ENCODE peak calls at places on chromosomes 3 and 15, in seven cellular contexts. One of them, this sample, is unnamed.

GRCh38 chr15:57153140-57153539 is 223.2 kb upstream of the CGNL1 start:
- DNase-seq in right atrium auricular region: no peak
- DNase-seq in effector memory CD4-positive, alpha-beta T cell: no peak
- DNase-seq in coronary artery: no peak
- DNase-seq in CD8-positive, alpha-beta memory T cell: no peak
- DNase-seq in testis: no peak
- DNase-seq in sigmoid colon: no peak
- DNase-seq in this sample: no peak

GRCh38 chr3:47065681-47066080 is 86.2 kb downstream of the NBEAL2 start:
- DNase-seq in right atrium auricular region: no peak
- DNase-seq in effector memory CD4-positive, alpha-beta T cell: no peak
- DNase-seq in coronary artery: no peak
- DNase-seq in CD8-positive, alpha-beta memory T cell: no peak
- DNase-seq in testis: no peak
- DNase-seq in sigmoid colon: no peak
- DNase-seq in this sample: no peak

GRCh38 chr3:100155590-100155989 is 41.3 kb upstream of the FILIP1L start:
- DNase-seq in right atrium auricular region: no peak
- DNase-seq in effector memory CD4-positive, alpha-beta T cell: no peak
- DNase-seq in coronary artery: no peak
- DNase-seq in CD8-positive, alpha-beta memory T cell: no peak
- DNase-seq in testis: no peak
- DNase-seq in sigmoid colon: no peak
- DNase-seq in this sample: no peak

GRCh38 chr3:172347895-172348680 is 100.2 kb downstream of the GHSR start:
- DNase-seq in right atrium auricular region: no peak
- DNase-seq in effector memory CD4-positive, alpha-beta T cell: no peak
- DNase-seq in coronary artery: no peak
- DNase-seq in CD8-positive, alpha-beta memory T cell: no peak
- DNase-seq in testis: no peak
- DNase-seq in sigmoid colon: no peak
- DNase-seq in this sample: no peak

GRCh38 chr3:114649331-114649730 is 355.5 kb downstream of the TIGIT start:
- DNase-seq in right atrium auricular region: no peak
- DNase-seq in effector memory CD4-positive, alpha-beta T cell: no peak
- DNase-seq in coronary artery: no peak
- DNase-seq in CD8-positive, alpha-beta memory T cell: no peak
- DNase-seq in testis: no peak
- DNase-seq in sigmoid colon: no peak
- DNase-seq in this sample: no peak

GRCh38 chr15:49045691-49046112 is 544 bp downstream of the SECISBP2L start:
- DNase-seq in right atrium auricular region: no peak
- DNase-seq in effector memory CD4-positive, alpha-beta T cell: no peak
- DNase-seq in coronary artery: no peak
- DNase-seq in CD8-positive, alpha-beta memory T cell: no peak
- DNase-seq in testis: no peak
- DNase-seq in sigmoid colon: no peak
- DNase-seq in this sample: peak; percentile 30

GRCh38 chr15:91465696-91466095 is 365.6 kb downstream of the SV2B start:
- DNase-seq in right atrium auricular region: no peak
- DNase-seq in effector memory CD4-positive, alpha-beta T cell: no peak
- DNase-seq in coronary artery: no peak
- DNase-seq in CD8-positive, alpha-beta memory T cell: no peak
- DNase-seq in testis: no peak
- DNase-seq in sigmoid colon: no peak
- DNase-seq in this sample: no peak

GRCh38 chr3:98784666-98785600 is 21.8 kb downstream of the ST3GAL6 start:
- DNase-seq in right atrium auricular region: no peak
- DNase-seq in effector memory CD4-positive, alpha-beta T cell: no peak
- DNase-seq in coronary artery: no peak
- DNase-seq in CD8-positive, alpha-beta memory T cell: no peak
- DNase-seq in testis: no peak
- DNase-seq in sigmoid colon: no peak
- DNase-seq in this sample: no peak

GRCh38 chr3:74281705-74282104 is 332.8 kb downstream of the CNTN3 start:
- DNase-seq in right atrium auricular region: no peak
- DNase-seq in effector memory CD4-positive, alpha-beta T cell: no peak
- DNase-seq in coronary artery: no peak
- DNase-seq in CD8-positive, alpha-beta memory T cell: no peak
- DNase-seq in testis: no peak
- DNase-seq in sigmoid colon: no peak
- DNase-seq in this sample: no peak

GRCh38 chr3:170826047-170826446 is 43.9 kb downstream of the RPL22L1 start:
- DNase-seq in right atrium auricular region: no peak
- DNase-seq in effector memory CD4-positive, alpha-beta T cell: no peak
- DNase-seq in coronary artery: no peak
- DNase-seq in CD8-positive, alpha-beta memory T cell: no peak
- DNase-seq in testis: no peak
- DNase-seq in sigmoid colon: no peak
- DNase-seq in this sample: no peak

GRCh38 chr3:155323063-155323666 is 29.7 kb upstream of the STRIT1 start:
- DNase-seq in right atrium auricular region: no peak
- DNase-seq in effector memory CD4-positive, alpha-beta T cell: no peak
- DNase-seq in coronary artery: no peak
- DNase-seq in CD8-positive, alpha-beta memory T cell: no peak
- DNase-seq in testis: peak; percentile 78
- DNase-seq in sigmoid colon: no peak
- DNase-seq in this sample: peak; percentile 80

GRCh38 chr3:194091141-194091540 is 44.8 kb upstream of the HES1 start:
- DNase-seq in right atrium auricular region: no peak
- DNase-seq in effector memory CD4-positive, alpha-beta T cell: no peak
- DNase-seq in coronary artery: no peak
- DNase-seq in CD8-positive, alpha-beta memory T cell: no peak
- DNase-seq in testis: no peak
- DNase-seq in sigmoid colon: no peak
- DNase-seq in this sample: no peak

GRCh38 chr3:59733041-59733809 is 683.4 kb upstream of the CFAP20DC start:
- DNase-seq in right atrium auricular region: no peak
- DNase-seq in effector memory CD4-positive, alpha-beta T cell: no peak
- DNase-seq in coronary artery: no peak
- DNase-seq in CD8-positive, alpha-beta memory T cell: no peak
- DNase-seq in testis: no peak
- DNase-seq in sigmoid colon: no peak
- DNase-seq in this sample: peak; percentile 89

GRCh38 chr3:182424006-182424405 is 369.3 kb upstream of the ATP11B start:
- DNase-seq in right atrium auricular region: no peak
- DNase-seq in effector memory CD4-positive, alpha-beta T cell: no peak
- DNase-seq in coronary artery: no peak
- DNase-seq in CD8-positive, alpha-beta memory T cell: no peak
- DNase-seq in testis: no peak
- DNase-seq in sigmoid colon: no peak
- DNase-seq in this sample: no peak

DNA sequence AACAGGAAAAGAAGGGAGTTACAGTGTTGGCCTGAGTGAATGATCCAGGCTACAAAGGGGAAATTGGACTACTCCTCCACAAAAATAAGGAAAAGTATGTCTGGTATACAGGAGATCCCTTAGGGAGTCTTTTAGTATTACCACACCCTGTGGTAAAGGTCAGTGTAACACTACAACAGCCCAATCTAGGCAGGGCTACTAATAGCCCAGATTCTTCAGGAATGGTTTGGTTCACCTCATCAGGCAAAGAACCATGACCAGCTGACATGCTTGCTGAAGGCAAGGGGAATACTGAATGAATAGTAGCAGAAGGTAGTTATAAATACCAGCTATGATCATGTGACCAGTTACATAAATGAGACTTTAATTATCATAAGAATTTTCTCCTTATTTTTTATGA is 372.6 kb upstream of the ATP11B start:
- DNase-seq in right atrium auricular region: no peak
- DNase-seq in effector memory CD4-positive, alpha-beta T cell: no peak
- DNase-seq in coronary artery: no peak
- DNase-seq in CD8-positive, alpha-beta memory T cell: no peak
- DNase-seq in testis: no peak
- DNase-seq in sigmoid colon: no peak
- DNase-seq in this sample: no peak
- H3K4me3 ChIP-seq in right atrium auricular region: no peak overlapping the region
- H3K4me3 ChIP-seq in effector memory CD4-positive, alpha-beta T cell: no peak overlapping the region
- H3K4me3 ChIP-seq in coronary artery: no peak overlapping the region
- H3K4me3 ChIP-seq in CD8-positive, alpha-beta memory T cell: no peak overlapping the region
- H3K4me3 ChIP-seq in testis: no peak overlapping the region
- H3K4me3 ChIP-seq in sigmoid colon: no peak overlapping the region
- H3K4me3 ChIP-seq in this sample: no peak overlapping the region

GRCh38 chr3:32502089-32502943 is at the start of gene CMTM6:
- DNase-seq in right atrium auricular region: peak; percentile 78
- DNase-seq in effector memory CD4-positive, alpha-beta T cell: peak; percentile 65
- DNase-seq in coronary artery: peak; percentile 94
- DNase-seq in CD8-positive, alpha-beta memory T cell: peak; percentile 84
- DNase-seq in testis: peak; percentile 91
- DNase-seq in sigmoid colon: peak; percentile 91
- DNase-seq in this sample: peak; percentile 40

GRCh38 chr3:32501785-32502088 is 915 bp downstream of the CMTM6 start:
- DNase-seq in right atrium auricular region: no peak
- DNase-seq in effector memory CD4-positive, alpha-beta T cell: no peak
- DNase-seq in coronary artery: no peak
- DNase-seq in CD8-positive, alpha-beta memory T cell: no peak
- DNase-seq in testis: no peak
- DNase-seq in sigmoid colon: no peak
- DNase-seq in this sample: no peak

GRCh38 chr3:32502944-32503286 is 263 bp upstream of the CMTM6 start:
- DNase-seq in right atrium auricular region: no peak
- DNase-seq in effector memory CD4-positive, alpha-beta T cell: no peak
- DNase-seq in coronary artery: no peak
- DNase-seq in CD8-positive, alpha-beta memory T cell: no peak
- DNase-seq in testis: no peak
- DNase-seq in sigmoid colon: no peak
- DNase-seq in this sample: no peak

GRCh38 chr3:32500225-32500624 is 2.4 kb downstream of the CMTM6 start:
- DNase-seq in right atrium auricular region: no peak
- DNase-seq in effector memory CD4-positive, alpha-beta T cell: no peak
- DNase-seq in coronary artery: no peak
- DNase-seq in CD8-positive, alpha-beta memory T cell: no peak
- DNase-seq in testis: no peak
- DNase-seq in sigmoid colon: no peak
- DNase-seq in this sample: no peak

DNA sequence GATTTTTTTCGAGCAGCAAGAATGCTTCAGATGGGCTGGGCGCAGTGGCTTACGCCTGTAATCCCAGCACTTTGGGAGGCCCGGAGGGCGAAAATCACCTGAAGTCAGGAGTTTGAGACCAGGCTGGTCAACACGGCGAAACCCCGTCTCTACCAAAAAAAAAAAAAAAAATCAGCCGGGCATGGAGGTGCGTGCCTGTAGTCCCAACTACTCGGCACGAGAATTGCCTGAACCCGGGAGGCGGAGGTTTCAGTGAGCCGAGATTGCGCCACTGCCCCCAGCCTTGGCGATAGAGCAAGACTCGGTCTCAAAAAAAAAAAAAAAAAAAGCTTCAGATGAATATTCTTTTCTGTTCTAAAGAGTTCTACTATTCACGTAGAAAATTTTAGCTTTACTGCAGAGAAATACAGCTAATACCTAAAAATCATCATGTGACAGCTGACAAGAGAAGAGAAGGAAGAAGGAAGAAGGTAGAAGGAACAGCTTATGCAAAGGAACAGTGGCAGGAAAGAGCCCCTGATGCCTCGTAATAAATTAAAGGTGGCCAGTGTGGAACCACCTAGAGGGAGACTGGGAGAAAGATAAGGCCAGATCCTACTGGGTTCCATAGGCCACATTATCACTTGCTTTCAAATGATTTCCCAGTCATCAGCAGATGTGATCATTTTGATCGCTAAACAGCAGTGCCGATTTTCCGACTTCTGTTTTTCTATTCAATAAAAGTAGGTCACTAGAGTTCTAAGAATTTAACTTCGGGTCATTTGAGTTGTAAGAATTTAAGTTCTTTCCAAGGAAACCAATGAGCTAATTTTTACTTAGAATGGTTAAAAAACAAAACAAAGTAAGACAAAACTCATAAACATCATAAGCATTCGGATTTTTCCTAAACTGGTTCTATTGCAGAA is 1.5 kb downstream of the CMTM6 start:
- DNase-seq in right atrium auricular region: no peak
- DNase-seq in effector memory CD4-positive, alpha-beta T cell: no peak
- DNase-seq in coronary artery: no peak
- DNase-seq in CD8-positive, alpha-beta memory T cell: no peak
- DNase-seq in testis: no peak
- DNase-seq in sigmoid colon: no peak
- DNase-seq in this sample: no peak
- H3K4me3 ChIP-seq in right atrium auricular region: peak overlapping the region; percentile 94
- H3K4me3 ChIP-seq in effector memory CD4-positive, alpha-beta T cell: peak overlapping the region; percentile 96
- H3K4me3 ChIP-seq in coronary artery: peak overlapping the region; percentile 96
- H3K4me3 ChIP-seq in CD8-positive, alpha-beta memory T cell: peak overlapping the region; percentile 70
- H3K4me3 ChIP-seq in testis: peak overlapping the region; percentile 95
- H3K4me3 ChIP-seq in sigmoid colon: peak overlapping the region; percentile 98
- H3K4me3 ChIP-seq in this sample: peak overlapping the region; percentile 63

DNA sequence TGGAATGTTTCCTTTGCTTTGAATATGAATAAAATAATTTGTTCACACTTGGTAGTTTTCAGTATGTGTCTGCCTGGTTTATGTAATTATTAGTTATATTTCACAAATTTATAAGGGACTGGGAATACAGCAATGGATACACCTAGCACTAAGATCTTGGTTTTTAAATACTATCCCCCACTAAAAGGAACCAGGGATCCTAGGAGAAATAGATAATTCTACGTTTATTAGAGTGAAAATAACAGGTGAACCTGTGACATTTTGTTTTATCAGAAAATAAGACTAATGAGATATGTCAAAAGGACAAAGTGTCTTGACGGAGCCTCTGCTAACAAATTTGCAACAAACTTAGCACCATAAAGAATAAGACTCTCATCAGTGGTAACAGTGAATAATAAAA is 3.4 kb downstream of the PSMD6 start:
- DNase-seq in right atrium auricular region: no peak
- DNase-seq in effector memory CD4-positive, alpha-beta T cell: no peak
- DNase-seq in coronary artery: no peak
- DNase-seq in CD8-positive, alpha-beta memory T cell: no peak
- DNase-seq in testis: no peak
- DNase-seq in sigmoid colon: no peak
- DNase-seq in this sample: no peak
- H3K4me3 ChIP-seq in right atrium auricular region: no peak overlapping the region
- H3K4me3 ChIP-seq in effector memory CD4-positive, alpha-beta T cell: no peak overlapping the region
- H3K4me3 ChIP-seq in coronary artery: no peak overlapping the region
- H3K4me3 ChIP-seq in CD8-positive, alpha-beta memory T cell: no peak overlapping the region
- H3K4me3 ChIP-seq in testis: no peak overlapping the region
- H3K4me3 ChIP-seq in sigmoid colon: no peak overlapping the region
- H3K4me3 ChIP-seq in this sample: no peak overlapping the region

DNA sequence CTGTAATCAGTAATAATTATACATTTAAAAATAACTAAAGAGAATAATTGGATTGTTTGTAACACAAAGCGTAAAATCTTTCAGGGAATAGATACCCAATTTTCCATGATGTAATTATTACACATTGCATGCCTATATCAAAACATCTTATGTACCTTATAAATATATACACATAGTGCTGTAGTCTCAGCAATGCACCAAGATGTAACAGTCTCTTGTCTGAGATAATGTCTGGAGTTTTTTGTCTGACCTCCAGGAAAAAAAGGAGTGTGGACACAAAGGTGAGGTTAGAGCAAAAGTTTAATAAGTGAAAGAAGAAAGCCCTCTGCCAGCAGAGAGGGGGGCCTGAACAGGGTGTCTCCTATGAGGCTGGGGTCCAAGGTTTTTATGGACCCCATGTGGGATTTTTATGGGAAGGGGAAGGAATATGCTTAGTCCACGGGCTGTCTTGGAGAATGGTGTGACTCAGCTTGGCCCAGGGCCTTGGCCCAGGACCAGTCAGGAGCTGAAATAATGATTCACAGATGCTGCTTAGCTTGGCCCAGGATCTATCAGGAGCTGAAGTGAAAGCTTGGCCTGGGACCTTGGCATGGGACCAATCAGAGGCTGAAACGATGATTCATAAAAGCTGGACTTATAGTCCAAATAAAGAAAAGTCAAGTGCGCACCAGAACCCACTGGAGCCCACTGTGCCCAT is 545.0 kb downstream of the ZPLD1 start:
- DNase-seq in right atrium auricular region: peak; percentile 86
- DNase-seq in effector memory CD4-positive, alpha-beta T cell: no peak
- DNase-seq in coronary artery: peak; percentile 81
- DNase-seq in CD8-positive, alpha-beta memory T cell: no peak
- DNase-seq in testis: peak; percentile 57
- DNase-seq in sigmoid colon: peak; percentile 94
- DNase-seq in this sample: no peak
- H3K4me3 ChIP-seq in right atrium auricular region: no peak overlapping the region
- H3K4me3 ChIP-seq in effector memory CD4-positive, alpha-beta T cell: no peak overlapping the region
- H3K4me3 ChIP-seq in coronary artery: no peak overlapping the region
- H3K4me3 ChIP-seq in CD8-positive, alpha-beta memory T cell: no peak overlapping the region
- H3K4me3 ChIP-seq in testis: no peak overlapping the region
- H3K4me3 ChIP-seq in sigmoid colon: no peak overlapping the region
- H3K4me3 ChIP-seq in this sample: no peak overlapping the region

This sample was measured in Jurkat, Clone E6-1.